ENCODE peak calls at places on chromosome 21, in ten cellular contexts. K is neural progenitor cell, Z is left ventricle myocardium inferior, L is fibroblast of mammary gland, S is suprapubic skin, R is astrocyte of the spinal cord, T is coronary artery, G is foreskin fibroblast, F is PC-3, N is ascending aorta. P is an unnamed sample.

GRCh38 chr21:15421947-15422346 is 307.8 kb upstream of the USP25 start:
- DNase-seq in Z (no peak), R (no peak), G (no peak), K (no peak), L (peak; percentile 53), F (peak; percentile 48), N (no peak), S (no peak), T (no peak), P (no peak)

GRCh38 chr21:39318091-39318959 is 4.9 kb upstream of the BRWD1 start:
- DNase-seq in R (no peak), K (no peak), F (no peak), T (no peak), L (no peak), Z (no peak), S (no peak), G (no peak), N (no peak), P (no peak)

GRCh38 chr21:44572959-44573583 is 458 bp upstream of the KRTAP10-4 start:
- DNase-seq in T (no peak), S (no peak), G (no peak), L (no peak), Z (no peak), K (no peak), N (no peak), F (peak; percentile 69), R (no peak), P (peak; percentile 47)

GRCh38 chr21:37415938-37416337 is 49.4 kb downstream of the DYRK1A start:
- DNase-seq in S (no peak), T (no peak), R (no peak), N (no peak), Z (no peak), L (no peak), F (no peak), G (no peak), K (no peak), P (no peak)

GRCh38 chr21:38982096-38982495 is 176.4 kb downstream of the ETS2 start:
- DNase-seq in S (no peak), L (no peak), R (no peak), T (no peak), F (no peak), G (no peak), N (no peak), K (peak; percentile 82), Z (no peak), P (no peak)

GRCh38 chr21:23644768-23645167 is 1962.5 kb downstream of the MRPL39 start:
- DNase-seq in N (no peak), G (no peak), Z (no peak), K (no peak), L (no peak), S (no peak), R (no peak), F (no peak), T (no peak), P (no peak)

GRCh38 chr21:31251686-31252085 is 92.4 kb downstream of the TIAM1 start:
- DNase-seq in N (no peak), S (no peak), F (no peak), L (no peak), T (no peak), R (no peak), K (no peak), Z (no peak), G (no peak), P (no peak)

GRCh38 chr21:33383056-33383888 is 19.9 kb upstream of the IFNGR2 start:
- DNase-seq in G (peak; percentile 87), R (peak; percentile 83), N (peak; percentile 83), Z (peak; percentile 60), L (peak; percentile 93), F (peak; percentile 95), T (peak; percentile 80), S (peak; percentile 79), K (peak; percentile 10), P (no peak)

GRCh38 chr21:38843379-38843778 is 37.6 kb downstream of the ETS2 start:
- DNase-seq in N (no peak), G (no peak), L (no peak), R (no peak), Z (no peak), S (no peak), F (no peak), T (no peak), K (no peak), P (no peak)

GRCh38 chr21:36454706-36455105 is 25.2 kb downstream of the CLDN14 start:
- DNase-seq in R (no peak), L (no peak), S (no peak), F (no peak), K (no peak), G (no peak), Z (no peak), N (no peak), T (no peak), P (no peak)

GRCh38 chr21:41631564-41632461 is 123.9 kb upstream of the TMPRSS2 start:
- DNase-seq in R (peak; percentile 50), T (no peak), Z (no peak), S (no peak), F (peak; percentile 96), N (peak; percentile 59), L (peak; percentile 64), K (no peak), G (no peak), P (no peak)

GRCh38 chr21:37407719-37408455 is 41.3 kb downstream of the DYRK1A start:
- DNase-seq in L (peak; percentile 43), F (no peak), Z (no peak), G (no peak), T (no peak), S (no peak), N (no peak), K (no peak), R (peak; percentile 29), P (no peak)

GRCh38 chr21:36092676-36093075 is 22.9 kb downstream of the CBR1 start:
- DNase-seq in R (no peak), T (no peak), K (no peak), N (no peak), G (peak; percentile 11), S (no peak), F (no peak), L (no peak), Z (no peak), P (no peak)

GRCh38 chr21:33308586-33309490 is 15.9 kb upstream of the IFNAR1 start:
- DNase-seq in Z (no peak), N (peak; percentile 37), K (no peak), T (no peak), S (no peak), F (no peak), L (peak; percentile 65), G (peak; percentile 57), R (peak; percentile 29), P (no peak)

GRCh38 chr21:32135401-32136363 is 143.2 kb downstream of the MIS18A start:
- DNase-seq in F (no peak), G (no peak), S (no peak), L (peak; percentile 70), N (peak; percentile 74), T (no peak), K (no peak), Z (no peak), R (peak; percentile 71), P (no peak)

DNA sequence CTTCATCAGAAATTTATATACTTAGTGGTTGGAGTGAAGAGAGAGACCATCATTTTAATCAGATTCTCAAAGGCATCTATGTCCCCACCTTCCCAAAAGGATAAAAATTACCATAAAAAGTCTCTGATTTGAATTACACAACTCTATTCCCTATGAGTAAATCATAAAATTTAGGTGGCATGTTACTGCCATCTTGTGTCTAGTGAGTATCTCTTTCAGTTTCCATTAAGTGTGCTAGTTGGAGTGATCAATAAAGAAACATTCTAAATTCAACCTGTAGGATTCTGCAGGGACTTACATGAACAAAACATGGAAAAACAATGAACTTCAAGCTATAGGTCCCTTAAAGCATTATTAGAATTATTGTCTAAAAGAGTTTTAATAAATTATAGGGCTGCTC is 655.4 kb downstream of the LTN1 start:
- DNase-seq in L (peak; percentile 79), Z (no peak), F (peak; percentile 82), T (no peak), G (peak; percentile 45), K (peak; percentile 12), N (no peak), R (peak; percentile 71), S (no peak), P (no peak)
- TF ChIP-seq CTCF in L (peak; percentile 45), Z (peak; percentile 67), F (peak; percentile 76), T (no peak), G (peak; percentile 9), K (peak; percentile 32), N (peak; percentile 20), R (peak; percentile 44), S (no peak), P (no peak)

DNA sequence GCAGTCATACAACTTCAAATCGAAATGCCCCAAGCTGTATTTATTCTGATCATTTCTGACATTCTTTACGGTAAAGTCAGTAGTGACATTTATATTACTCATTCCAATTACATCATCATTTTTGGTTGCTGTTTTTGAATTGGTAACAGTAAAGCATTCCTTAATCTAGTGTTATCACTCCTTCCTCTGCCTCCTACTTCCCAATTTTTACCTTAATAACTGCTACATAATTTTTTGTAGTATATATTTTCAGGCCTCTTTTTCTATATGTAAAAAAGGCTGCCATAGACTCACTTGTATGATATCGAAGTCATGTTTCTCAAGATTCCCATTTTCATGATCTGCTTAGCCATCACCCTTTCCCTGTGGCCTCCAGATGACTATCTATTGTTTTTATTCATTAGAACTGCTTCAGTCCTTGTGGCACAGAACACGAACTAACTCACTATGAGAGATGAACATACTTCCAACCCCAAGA is 167.2 kb downstream of the RUNX1 start:
- DNase-seq in K (no peak), F (peak; percentile 96), R (peak; percentile 90), L (peak; percentile 87), N (no peak), G (peak; percentile 65), Z (no peak), S (no peak), T (no peak), P (no peak)
- H3K4me3 ChIP-seq in K (no peak overlapping the region), F (peak overlapping the region; percentile 95), R (peak overlapping the region; percentile 24), L (no peak overlapping the region), N (no peak overlapping the region), G (peak overlapping the region; percentile 79), Z (no peak overlapping the region), S (peak overlapping the region; percentile 84), T (peak overlapping the region; percentile 35), P (no peak overlapping the region)

GRCh38 chr21:25887166-25887565 is 152.4 kb downstream of the GABPA start:
- DNase-seq in K (peak; percentile 19), N (no peak), G (no peak), L (peak; percentile 10), T (no peak), F (peak; percentile 19), Z (no peak), R (no peak), S (no peak), P (no peak)
- TF ChIP-seq CTCF in K (peak; percentile 38), N (no peak), G (no peak), L (no peak), T (no peak), F (peak; percentile 47), Z (no peak), R (peak; percentile 33), S (no peak), P (no peak)

DNA sequence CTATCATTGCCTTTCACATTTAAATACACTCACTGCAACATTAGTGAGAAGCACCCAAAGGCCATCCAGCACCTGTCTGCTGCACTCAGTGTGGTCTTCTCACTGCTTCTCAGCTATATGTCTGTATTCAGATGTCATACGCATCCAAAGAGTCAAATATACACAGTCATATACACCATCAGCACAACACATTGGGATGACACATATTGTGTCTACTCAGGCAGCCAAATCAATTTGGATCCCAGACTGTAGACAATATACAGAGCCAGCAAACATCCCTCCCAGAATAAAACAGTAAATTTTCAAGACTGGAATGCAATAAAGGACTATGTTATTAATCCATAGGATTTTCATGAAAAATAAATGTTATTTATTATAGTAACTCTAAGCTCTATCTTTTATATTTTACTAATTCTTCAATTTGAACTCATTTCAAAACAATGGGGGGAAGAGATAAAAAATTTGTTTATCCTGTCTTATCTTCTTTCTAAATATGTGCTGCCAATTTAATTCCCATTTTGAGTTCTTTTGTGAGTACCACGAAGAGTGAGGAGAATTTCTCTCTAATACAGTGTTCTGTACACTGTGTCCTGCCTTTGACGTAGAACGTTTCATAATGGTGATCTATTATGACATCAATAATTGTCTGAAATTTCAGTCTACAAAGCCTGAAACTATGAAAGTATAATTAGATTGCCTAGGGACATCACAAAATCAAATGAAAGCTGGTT is 602.2 kb upstream of the CXADR start:
- DNase-seq in S (no peak), K (no peak), L (peak; percentile 5), Z (no peak), T (no peak), N (no peak), F (no peak), G (no peak), R (no peak), P (no peak)
- H3K4me3 ChIP-seq in S (no peak overlapping the region), K (no peak overlapping the region), L (no peak overlapping the region), Z (no peak overlapping the region), T (no peak overlapping the region), N (no peak overlapping the region), F (no peak overlapping the region), G (no peak overlapping the region), R (no peak overlapping the region), P (no peak overlapping the region)

P was measured in vagina.